ENCODE peak calls at places on chromosome 16, in five cellular contexts. E is HCEC 1CT, I is fibroblast of lung, C is NCI-H2029 treated with DMSO at 0.1 percent for 48 hours, U is SK-N-SH. N is an unnamed sample.

GRCh38 chr16:67248401-67249177 is at the start of gene SLC9A5:
- DNase-seq in U (peak; percentile 86), C (no peak), I (no peak), E (no peak), N (peak; percentile 18)

GRCh38 chr16:57807252-57807967 is 5.1 kb upstream of the KIFC3 start:
- DNase-seq in U (no peak), I (no peak), C (no peak), E (no peak), N (no peak)

GRCh38 chr16:17211797-17212196 is 259.0 kb downstream of the XYLT1 start:
- DNase-seq in C (no peak), U (peak; percentile 21), E (peak; percentile 4), I (no peak), N (no peak)

GRCh38 chr16:3480901-3481695 is 14.2 kb downstream of the C16orf90 start:
- DNase-seq in U (peak; percentile 11), I (no peak), E (no peak), C (no peak), N (no peak)

GRCh38 chr16:46844771-46845170 is 13.8 kb upstream of the C16orf87 start:
- DNase-seq in C (no peak), I (peak; percentile 54), U (no peak), E (peak; percentile 76), N (no peak)

GRCh38 chr16:78768226-78768625 is 668.8 kb downstream of the WWOX start:
- DNase-seq in U (no peak), I (no peak), E (no peak), C (no peak), N (no peak)

GRCh38 chr16:80197790-80198201 is 343.0 kb upstream of the DYNLRB2 start:
- DNase-seq in I (peak; percentile 81), E (peak; percentile 35), U (no peak), C (no peak), N (no peak)

GRCh38 chr16:14186007-14186953 is 115.2 kb downstream of the MRTFB start:
- DNase-seq in U (peak; percentile 59), I (peak; percentile 89), E (peak; percentile 79), C (peak; percentile 83), N (no peak)

GRCh38 chr16:15948532-15949209 is 745 bp upstream of the ABCC1 start:
- DNase-seq in E (no peak), C (no peak), I (no peak), U (no peak), N (no peak)

GRCh38 chr16:86578499-86579267 is at the start of gene FOXL1:
- DNase-seq in C (no peak), E (peak; percentile 85), I (no peak), U (no peak), N (no peak)

N was measured in activated CD4-positive, alpha-beta T cell treated with anti-CD3 and anti-CD28 coated beads for 4 hours.